ENCODE peak calls at places on chromosome 15, in six cellular contexts. One of them, this sample, is unnamed.

GRCh38 chr15:67181221-67181639 is 73.2 kb downstream of the AAGAB start:
- DNase-seq in HFFc6: no peak
- DNase-seq in pancreas: no peak
- DNase-seq in tibial artery: peak; percentile 48
- DNase-seq in GM13976: no peak
- DNase-seq in foreskin fibroblast: no peak
- DNase-seq in this sample: no peak

GRCh38 chr15:39828374-39828931 is 45.8 kb upstream of the FSIP1 start:
- DNase-seq in GM13976: no peak
- DNase-seq in tibial artery: no peak
- DNase-seq in foreskin fibroblast: peak; percentile 80
- DNase-seq in HFFc6: peak; percentile 31
- DNase-seq in pancreas: no peak
- DNase-seq in this sample: no peak

GRCh38 chr15:63712828-63713520 is 115.8 kb downstream of the FBXL22 start:
- DNase-seq in HFFc6: no peak
- DNase-seq in tibial artery: no peak
- DNase-seq in foreskin fibroblast: no peak
- DNase-seq in GM13976: peak; percentile 42
- DNase-seq in pancreas: no peak
- DNase-seq in this sample: no peak

GRCh38 chr15:29568840-29569532 is 253.3 kb downstream of the TJP1 start:
- DNase-seq in foreskin fibroblast: peak; percentile 21
- DNase-seq in pancreas: peak; percentile 75
- DNase-seq in HFFc6: no peak
- DNase-seq in tibial artery: no peak
- DNase-seq in GM13976: no peak
- DNase-seq in this sample: peak; percentile 16

GRCh38 chr15:26771917-26772587 is 814 bp downstream of the GABRB3 start:
- DNase-seq in GM13976: peak; percentile 18
- DNase-seq in HFFc6: no peak
- DNase-seq in tibial artery: no peak
- DNase-seq in foreskin fibroblast: peak; percentile 6
- DNase-seq in pancreas: no peak
- DNase-seq in this sample: peak; percentile 29

GRCh38 chr15:90701880-90702630 is 15.1 kb upstream of the BLM start:
- DNase-seq in foreskin fibroblast: no peak
- DNase-seq in tibial artery: no peak
- DNase-seq in pancreas: no peak
- DNase-seq in HFFc6: no peak
- DNase-seq in GM13976: no peak
- DNase-seq in this sample: peak; percentile 37

GRCh38 chr15:98967096-98967495 is 40.5 kb downstream of the PGPEP1L start:
- DNase-seq in tibial artery: no peak
- DNase-seq in pancreas: peak; percentile 2
- DNase-seq in foreskin fibroblast: no peak
- DNase-seq in HFFc6: no peak
- DNase-seq in GM13976: no peak
- DNase-seq in this sample: no peak

GRCh38 chr15:90905306-90906180 is 2.4 kb downstream of the MAN2A2 start:
- DNase-seq in HFFc6: no peak
- DNase-seq in GM13976: no peak
- DNase-seq in pancreas: no peak
- DNase-seq in tibial artery: no peak
- DNase-seq in foreskin fibroblast: no peak
- DNase-seq in this sample: no peak

GRCh38 chr15:29570931-29571727 is 251.1 kb downstream of the TJP1 start:
- DNase-seq in HFFc6: no peak
- DNase-seq in GM13976: peak; percentile 41
- DNase-seq in tibial artery: no peak
- DNase-seq in pancreas: peak; percentile 44
- DNase-seq in foreskin fibroblast: peak; percentile 35
- DNase-seq in this sample: peak; percentile 62

GRCh38 chr15:28911295-28911979 is 25.7 kb downstream of the APBA2 start:
- DNase-seq in pancreas: no peak
- DNase-seq in tibial artery: peak; percentile 20
- DNase-seq in foreskin fibroblast: no peak
- DNase-seq in GM13976: no peak
- DNase-seq in HFFc6: no peak
- DNase-seq in this sample: no peak

GRCh38 chr15:74800559-74801094 is 12.0 kb upstream of the LMAN1L start:
- DNase-seq in GM13976: no peak
- DNase-seq in pancreas: no peak
- DNase-seq in tibial artery: no peak
- DNase-seq in foreskin fibroblast: no peak
- DNase-seq in HFFc6: no peak
- DNase-seq in this sample: no peak

GRCh38 chr15:58552505-58553364 is 120.9 kb downstream of the LIPC start:
- DNase-seq in GM13976: no peak
- DNase-seq in pancreas: no peak
- DNase-seq in tibial artery: no peak
- DNase-seq in HFFc6: no peak
- DNase-seq in foreskin fibroblast: peak; percentile 7
- DNase-seq in this sample: no peak

GRCh38 chr15:65767895-65768294 is 24.2 kb downstream of the DENND4A start:
- DNase-seq in foreskin fibroblast: no peak
- DNase-seq in GM13976: no peak
- DNase-seq in pancreas: no peak
- DNase-seq in HFFc6: no peak
- DNase-seq in tibial artery: no peak
- DNase-seq in this sample: no peak

GRCh38 chr15:40343512-40343911 is 2.8 kb upstream of the CCDC9B start:
- DNase-seq in GM13976: no peak
- DNase-seq in HFFc6: peak; percentile 89
- DNase-seq in pancreas: no peak
- DNase-seq in foreskin fibroblast: peak; percentile 89
- DNase-seq in tibial artery: peak; percentile 91
- DNase-seq in this sample: no peak

GRCh38 chr15:39124925-39125625 is 455.8 kb upstream of the THBS1 start:
- DNase-seq in HFFc6: peak; percentile 43
- DNase-seq in GM13976: no peak
- DNase-seq in foreskin fibroblast: peak; percentile 54
- DNase-seq in pancreas: no peak
- DNase-seq in tibial artery: no peak
- DNase-seq in this sample: no peak

GRCh38 chr15:29822100-29822684 is at the start of gene TJP1:
- DNase-seq in pancreas: peak; percentile 72
- DNase-seq in HFFc6: peak; percentile 36
- DNase-seq in GM13976: peak; percentile 20
- DNase-seq in tibial artery: peak; percentile 85
- DNase-seq in foreskin fibroblast: peak; percentile 92
- DNase-seq in this sample: peak; percentile 92

GRCh38 chr15:87527875-87528274 is 728.7 kb downstream of the NTRK3 start:
- DNase-seq in foreskin fibroblast: no peak
- DNase-seq in pancreas: no peak
- DNase-seq in GM13976: no peak
- DNase-seq in tibial artery: no peak
- DNase-seq in HFFc6: no peak
- DNase-seq in this sample: no peak

GRCh38 chr15:96626936-96627577 is 296.6 kb downstream of the NR2F2 start:
- DNase-seq in pancreas: no peak
- DNase-seq in foreskin fibroblast: no peak
- DNase-seq in HFFc6: no peak
- DNase-seq in GM13976: no peak
- DNase-seq in tibial artery: no peak
- DNase-seq in this sample: no peak

GRCh38 chr15:40087991-40088928 is 20.4 kb downstream of the BMF start:
- DNase-seq in tibial artery: peak; percentile 70
- DNase-seq in GM13976: no peak
- DNase-seq in HFFc6: no peak
- DNase-seq in foreskin fibroblast: no peak
- DNase-seq in pancreas: no peak
- DNase-seq in this sample: no peak

GRCh38 chr15:48563944-48564343 is 81.6 kb downstream of the FBN1 start:
- DNase-seq in GM13976: no peak
- DNase-seq in tibial artery: no peak
- DNase-seq in HFFc6: no peak
- DNase-seq in pancreas: no peak
- DNase-seq in foreskin fibroblast: no peak
- DNase-seq in this sample: no peak

GRCh38 chr15:48566669-48567068 is 78.8 kb downstream of the FBN1 start:
- DNase-seq in pancreas: no peak
- DNase-seq in HFFc6: no peak
- DNase-seq in tibial artery: no peak
- DNase-seq in GM13976: no peak
- DNase-seq in foreskin fibroblast: peak; percentile 67
- DNase-seq in this sample: no peak

GRCh38 chr15:48564690-48565089 is 80.8 kb downstream of the FBN1 start:
- DNase-seq in pancreas: no peak
- DNase-seq in GM13976: no peak
- DNase-seq in HFFc6: no peak
- DNase-seq in foreskin fibroblast: no peak
- DNase-seq in tibial artery: no peak
- DNase-seq in this sample: no peak

GRCh38 chr15:48569591-48570302 is 75.8 kb downstream of the FBN1 start:
- DNase-seq in pancreas: no peak
- DNase-seq in HFFc6: no peak
- DNase-seq in tibial artery: no peak
- DNase-seq in foreskin fibroblast: no peak
- DNase-seq in GM13976: no peak
- DNase-seq in this sample: no peak

GRCh38 chr15:48565560-48566482 is 79.7 kb downstream of the FBN1 start:
- DNase-seq in tibial artery: no peak
- DNase-seq in GM13976: no peak
- DNase-seq in pancreas: no peak
- DNase-seq in foreskin fibroblast: peak; percentile 95
- DNase-seq in HFFc6: peak; percentile 85
- DNase-seq in this sample: no peak
- TF ChIP-seq CTCF in tibial artery: no peak
- TF ChIP-seq CTCF in GM13976: no peak
- TF ChIP-seq CTCF in pancreas: no peak
- TF ChIP-seq CTCF in foreskin fibroblast: no peak
- TF ChIP-seq CTCF in HFFc6: peak; percentile 11
- TF ChIP-seq CTCF in this sample: no peak

GRCh38 chr15:52480990-52481389 is 47.7 kb downstream of the MYO5A start:
- DNase-seq in pancreas: no peak
- DNase-seq in tibial artery: no peak
- DNase-seq in GM13976: no peak
- DNase-seq in foreskin fibroblast: peak; percentile 30
- DNase-seq in HFFc6: no peak
- DNase-seq in this sample: no peak
- TF ChIP-seq CTCF in pancreas: no peak
- TF ChIP-seq CTCF in tibial artery: no peak
- TF ChIP-seq CTCF in GM13976: no peak
- TF ChIP-seq CTCF in foreskin fibroblast: no peak
- TF ChIP-seq CTCF in HFFc6: no peak
- TF ChIP-seq CTCF in this sample: no peak

DNA sequence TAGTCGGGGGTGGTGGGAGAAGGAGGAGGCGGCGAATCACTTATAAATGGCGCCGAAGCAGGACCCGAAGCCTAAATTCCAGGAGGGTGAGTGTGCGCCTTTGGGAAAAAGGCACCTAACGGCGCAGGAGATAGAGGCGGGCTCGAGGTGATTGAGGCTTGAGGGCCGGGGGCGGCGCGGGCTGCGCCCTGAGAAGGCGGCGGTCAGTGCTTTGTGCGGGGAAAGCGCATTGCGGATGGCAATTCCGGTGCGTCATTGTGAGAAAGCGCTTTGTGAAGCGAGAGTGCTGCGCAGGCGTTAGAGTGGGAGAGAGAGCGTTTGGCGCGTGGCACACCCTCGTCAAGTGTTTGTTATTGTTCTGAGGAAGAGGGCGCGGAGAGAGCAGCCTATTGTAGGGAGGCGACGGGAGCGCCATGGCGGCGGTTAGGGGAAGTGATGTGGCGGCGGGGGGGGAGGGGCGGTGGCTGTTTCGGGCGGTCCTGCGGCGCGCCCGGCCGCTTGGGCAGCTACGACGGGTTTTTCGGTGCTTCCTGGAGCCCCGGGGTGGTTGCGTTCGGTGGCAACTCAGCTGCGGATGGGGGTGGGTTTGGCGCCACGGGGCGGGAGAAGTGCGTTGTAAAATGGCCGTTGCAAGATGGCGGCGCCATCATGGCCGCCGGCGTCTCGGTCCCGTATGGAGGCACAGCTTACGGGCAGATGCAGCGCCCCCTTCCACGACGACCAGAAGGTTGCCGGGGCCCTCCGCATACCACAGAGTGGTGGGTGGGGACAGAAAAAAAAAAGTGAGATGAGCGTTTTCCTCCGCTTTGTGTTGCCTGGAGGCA is 494 bp downstream of the MORF4L1 start:
- DNase-seq in tibial artery: peak; percentile 84
- DNase-seq in HFFc6: peak; percentile 94
- DNase-seq in foreskin fibroblast: peak; percentile 97
- DNase-seq in GM13976: peak; percentile 88
- DNase-seq in pancreas: peak; percentile 79
- DNase-seq in this sample: peak; percentile 88
- TF ChIP-seq CTCF in tibial artery: peak; percentile 5
- TF ChIP-seq CTCF in HFFc6: peak; percentile 76
- TF ChIP-seq CTCF in foreskin fibroblast: peak; percentile 58
- TF ChIP-seq CTCF in GM13976: peak; percentile 73
- TF ChIP-seq CTCF in pancreas: no peak
- TF ChIP-seq CTCF in this sample: no peak

GRCh38 chr15:52805351-52806283 is 15.5 kb upstream of the ONECUT1 start:
- DNase-seq in foreskin fibroblast: peak; percentile 43
- DNase-seq in tibial artery: no peak
- DNase-seq in pancreas: no peak
- DNase-seq in GM13976: peak; percentile 40
- DNase-seq in HFFc6: no peak
- DNase-seq in this sample: peak; percentile 23
- TF ChIP-seq CTCF in foreskin fibroblast: no peak
- TF ChIP-seq CTCF in tibial artery: no peak
- TF ChIP-seq CTCF in pancreas: no peak
- TF ChIP-seq CTCF in GM13976: no peak
- TF ChIP-seq CTCF in HFFc6: peak; percentile 28
- TF ChIP-seq CTCF in this sample: no peak

GRCh38 chr15:59691194-59691805 is 2.2 kb upstream of the BNIP2 start:
- DNase-seq in foreskin fibroblast: peak; percentile 69
- DNase-seq in GM13976: peak; percentile 51
- DNase-seq in HFFc6: peak; percentile 34
- DNase-seq in tibial artery: no peak
- DNase-seq in pancreas: peak; percentile 28
- DNase-seq in this sample: peak; percentile 23
- TF ChIP-seq CTCF in foreskin fibroblast: peak; percentile 59
- TF ChIP-seq CTCF in GM13976: peak; percentile 57
- TF ChIP-seq CTCF in HFFc6: peak; percentile 89
- TF ChIP-seq CTCF in tibial artery: peak; percentile 58
- TF ChIP-seq CTCF in pancreas: peak; percentile 50
- TF ChIP-seq CTCF in this sample: peak; percentile 75

DNA sequence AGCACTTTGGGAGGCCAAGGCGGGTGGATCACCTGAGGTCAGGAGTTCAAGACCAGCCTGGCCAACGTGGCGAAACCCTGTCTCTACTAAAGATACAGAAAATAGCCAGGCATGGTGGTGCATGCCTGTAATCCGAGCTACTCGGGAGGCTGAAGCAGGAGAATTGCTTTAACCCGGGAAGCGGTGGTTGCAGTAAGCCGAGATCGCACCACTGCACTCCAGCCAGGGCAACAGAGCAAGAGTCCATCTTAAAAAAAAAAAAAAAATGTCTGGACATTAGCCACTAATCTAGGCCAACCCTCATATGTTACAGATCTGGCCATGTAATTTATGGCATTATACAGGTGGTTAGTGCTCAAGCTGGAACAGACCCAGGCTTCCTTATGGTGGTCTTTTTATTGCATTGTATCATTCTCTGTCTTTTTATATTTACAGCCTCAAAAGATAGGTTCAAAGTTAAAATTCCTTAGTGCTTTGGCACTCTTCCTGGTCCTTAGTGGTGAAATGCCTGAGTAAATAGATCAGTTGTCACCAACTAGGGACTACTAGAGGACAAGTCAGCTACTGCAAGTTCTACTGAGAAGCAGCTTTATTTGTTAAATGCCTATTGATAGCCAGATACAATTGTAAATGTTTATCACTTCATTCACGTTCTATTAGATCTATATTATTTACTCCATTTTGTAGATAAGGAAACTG is 16.0 kb downstream of the STARD9 start:
- DNase-seq in GM13976: no peak
- DNase-seq in foreskin fibroblast: peak; percentile 67
- DNase-seq in tibial artery: no peak
- DNase-seq in HFFc6: peak; percentile 67
- DNase-seq in pancreas: no peak
- DNase-seq in this sample: no peak
- TF ChIP-seq CTCF in GM13976: peak; percentile 16
- TF ChIP-seq CTCF in foreskin fibroblast: peak; percentile 12
- TF ChIP-seq CTCF in tibial artery: peak; percentile 36
- TF ChIP-seq CTCF in HFFc6: peak; percentile 69
- TF ChIP-seq CTCF in pancreas: peak; percentile 12
- TF ChIP-seq CTCF in this sample: no peak

This sample was measured in endothelial cell.